ENCODE peak calls at places on chromosome 11, in six cellular contexts. L is BJ; V is HCT116; O is Caki2; E is nucleus accumbens; J is activated CD4-positive, alpha-beta T cell treated with anti-CD3 and anti-CD28 coated beads, Interleukin-2, amount 50 U/mL, for 24 hours. S is an unnamed sample.

GRCh38 chr11:111413849-111414248 is 34.8 kb upstream of the POU2AF1 start:
- DNase-seq in L (no peak), V (no peak), O (no peak), E (no peak), J (peak; percentile 35), S (no peak)

GRCh38 chr11:76782526-76783293 is 446 bp upstream of the TSKU start:
- DNase-seq in L (peak; percentile 70), V (peak; percentile 79), O (peak; percentile 86), E (no peak), J (no peak), S (peak; percentile 48)

GRCh38 chr11:57480409-57481137 is 20.2 kb downstream of the RTN4RL2 start:
- DNase-seq in L (no peak), V (no peak), O (peak; percentile 32), E (no peak), J (peak; percentile 57), S (peak; percentile 66)

GRCh38 chr11:41237386-41237785 is 222.1 kb downstream of the LRRC4C start:
- DNase-seq in L (no peak), V (no peak), O (no peak), E (no peak), J (no peak), S (no peak)

GRCh38 chr11:13313005-13313819 is 35.6 kb downstream of the BMAL1 start:
- DNase-seq in L (no peak), V (no peak), O (no peak), E (no peak), J (no peak), S (no peak)

GRCh38 chr11:118988280-118988679 is 9.7 kb upstream of the CENATAC start:
- DNase-seq in L (no peak), V (no peak), O (no peak), E (no peak), J (no peak), S (no peak)

GRCh38 chr11:109696191-109696897 is 274.4 kb downstream of the C11orf87 start:
- DNase-seq in L (no peak), V (peak; percentile 31), O (no peak), E (no peak), J (no peak), S (no peak)

GRCh38 chr11:45900916-45901617 is 6.0 kb downstream of the FREY1 start:
- DNase-seq in L (no peak), V (no peak), O (no peak), E (peak; percentile 54), J (no peak), S (no peak)

GRCh38 chr11:44333271-44334218 is 23.6 kb upstream of the ALX4 start:
- DNase-seq in L (no peak), V (peak; percentile 8), O (no peak), E (no peak), J (no peak), S (no peak)